ENCODE peak calls at places on chromosomes 1 and 21, in five cellular contexts. T, B, X, H and S are unnamed samples.

GRCh38 chr21:29788752-29789151 is 151.0 kb downstream of the GRIK1 start:
- DNase-seq in T (no peak), B (no peak), H (no peak), X (no peak), S (no peak)

GRCh38 chr1:97017895-97018294 is 296.3 kb downstream of the PTBP2 start:
- DNase-seq in H (peak), X (no peak), T (peak), B (peak), S (peak)

GRCh38 chr1:212647004-212647403 is 38.4 kb downstream of the ATF3 start:
- DNase-seq in B (no peak), X (no peak), T (no peak), H (no peak), S (no peak)

GRCh38 chr1:235781807-235782206 is 84.9 kb downstream of the LYST start:
- DNase-seq in X (peak), T (no peak), H (no peak), B (no peak), S (no peak)

GRCh38 chr1:239717097-239718051 is 331.0 kb downstream of the CHRM3 start:
- DNase-seq in T (no peak), X (no peak), B (no peak), H (no peak), S (no peak)

GRCh38 chr1:175450219-175450618 is 257.6 kb upstream of the KIAA0040 start:
- DNase-seq in T (no peak), B (no peak), H (no peak), X (no peak), S (no peak)

GRCh38 chr1:235069171-235069570 is 59.5 kb downstream of the TOMM20 start:
- DNase-seq in T (no peak), X (no peak), B (no peak), H (no peak), S (no peak)

GRCh38 chr1:109239580-109240068 is 9.7 kb upstream of the CELSR2 start:
- DNase-seq in H (peak), X (peak), B (peak), T (no peak), S (peak)

GRCh38 chr1:226111109-226111864 is 48.8 kb downstream of the H3-3A start:
- DNase-seq in X (no peak), B (no peak), T (no peak), H (no peak), S (no peak)

GRCh38 chr1:93593868-93594602 is 87.6 kb downstream of the BCAR3 start:
- DNase-seq in T (no peak), X (no peak), H (no peak), B (no peak), S (no peak)

GRCh38 chr1:173330149-173330951 is 123.2 kb upstream of the TNFSF4 start:
- DNase-seq in B (no peak), T (no peak), X (peak), H (peak), S (peak)

GRCh38 chr1:12591267-12591938 is 26.6 kb downstream of the DHRS3 start:
- DNase-seq in H (no peak), T (no peak), B (no peak), X (no peak), S (no peak)

GRCh38 chr1:38482080-38482826 is 377.3 kb downstream of the RRAGC start:
- DNase-seq in T (no peak), H (no peak), X (no peak), B (no peak), S (no peak)

GRCh38 chr1:32782086-32782485 is 35.1 kb downstream of the YARS1 start:
- DNase-seq in X (no peak), H (peak), T (no peak), B (no peak), S (no peak)

GRCh38 chr1:67590329-67590728 is 94.7 kb upstream of the GADD45A start:
- DNase-seq in H (no peak), T (no peak), X (peak), B (no peak), S (peak)

GRCh38 chr21:18387994-18388393 is 15.6 kb downstream of the TMPRSS15 start:
- DNase-seq in T (no peak), B (no peak), X (no peak), H (peak), S (no peak)

GRCh38 chr1:231107600-231108326 is 54.1 kb upstream of the TRIM67 start:
- DNase-seq in T (no peak), B (no peak), H (peak), X (no peak), S (no peak)

GRCh38 chr1:65471901-65472332 is 51.4 kb downstream of the LEPR start:
- DNase-seq in H (no peak), T (no peak), B (no peak), X (no peak), S (no peak)

GRCh38 chr1:201023517-201023902 is at the start of gene KIF21B:
- DNase-seq in T (peak), X (no peak), H (peak), B (peak), S (peak)

GRCh38 chr1:159861218-159861617 is 1.2 kb downstream of the VSIG8 start:
- DNase-seq in X (no peak), B (no peak), H (no peak), T (no peak), S (no peak)

GRCh38 chr1:41360074-41361027 is 883 bp upstream of the FOXO6 start:
- DNase-seq in B (peak), H (peak), X (no peak), T (no peak), S (peak)

GRCh38 chr1:2230781-2231666 is 2.9 kb downstream of the SKI start:
- DNase-seq in B (no peak), X (no peak), T (no peak), H (no peak), S (peak)

GRCh38 chr1:155004352-155005075 is 1.9 kb downstream of the ZBTB7B start:
- DNase-seq in H (no peak), T (no peak), B (peak), X (no peak), S (no peak)

GRCh38 chr1:21707086-21707840 is 38.1 kb upstream of the RAP1GAP start:
- DNase-seq in H (no peak), B (no peak), X (peak), T (no peak), S (no peak)

GRCh38 chr1:201229771-201230635 is 39.4 kb downstream of the IGFN1 start:
- DNase-seq in H (peak), X (peak), T (no peak), B (no peak), S (no peak)

GRCh38 chr1:162530318-162530984 is 31.1 kb upstream of the UAP1 start:
- DNase-seq in T (peak), H (peak), X (peak), B (peak), S (no peak)

GRCh38 chr1:233543338-233544255 is 70.3 kb upstream of the KCNK1 start:
- DNase-seq in H (peak), X (peak), T (no peak), B (no peak), S (peak)

GRCh38 chr21:27674037-27674436 is 707.1 kb upstream of the ADAMTS5 start:
- DNase-seq in H (no peak), T (no peak), X (peak), B (no peak), S (peak)

GRCh38 chr1:218754477-218754876 is 409.3 kb downstream of the TGFB2 start:
- DNase-seq in H (no peak), X (no peak), B (no peak), T (no peak), S (no peak)

DNA sequence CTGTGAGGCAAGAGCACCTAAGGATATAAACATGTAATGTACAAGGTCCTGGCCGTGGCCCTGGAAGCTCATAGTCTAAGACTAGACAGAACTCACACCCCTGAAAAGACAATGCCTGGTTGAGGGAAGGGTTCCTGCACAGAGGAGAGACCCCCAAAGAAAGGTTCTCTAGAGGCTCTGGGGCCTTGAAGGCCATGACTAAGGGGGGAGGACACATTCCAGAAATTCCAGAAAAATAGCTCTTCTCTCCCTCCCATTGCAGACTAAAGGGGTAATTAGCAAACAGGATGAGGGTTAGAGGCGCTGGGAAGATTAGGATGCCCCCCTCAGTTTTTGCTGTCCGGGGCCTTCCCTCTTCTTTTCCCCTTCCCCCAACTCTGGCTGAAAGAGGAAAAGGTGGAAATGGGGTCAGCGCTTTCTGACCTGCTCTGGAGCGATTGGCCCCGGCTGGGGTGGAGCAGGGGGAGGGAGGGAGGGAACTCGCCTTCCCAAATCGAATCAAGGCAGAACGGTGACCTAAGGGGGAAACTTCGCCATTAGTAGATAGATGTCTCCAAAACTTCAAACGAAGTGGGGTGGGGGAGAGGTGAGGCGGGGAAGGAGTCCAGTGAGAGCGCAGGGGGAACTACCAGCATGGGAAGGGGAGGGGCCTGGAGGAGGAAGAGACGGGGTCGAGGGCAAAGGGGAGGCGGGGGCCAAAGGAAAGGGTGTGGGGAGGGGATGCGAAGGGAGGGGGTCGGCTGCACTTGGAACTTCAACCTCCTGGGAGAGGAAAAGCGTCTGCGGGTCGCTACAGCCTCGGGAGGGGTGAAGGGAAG is 11.8 kb downstream of the PAX7 start:
- DNase-seq in X (no peak), T (no peak), H (peak), B (peak), S (no peak)
- H3K4ac ChIP-seq in X (no peak), T (no peak), H (no peak), B (no peak), S (no peak)

GRCh38 chr1:9317591-9318331 is 25.1 kb downstream of the SPSB1 start:
- DNase-seq in H (no peak), T (no peak), B (no peak), X (peak), S (peak)

GRCh38 chr1:9319789-9320519 is 27.3 kb downstream of the SPSB1 start:
- DNase-seq in T (no peak), H (peak), X (no peak), B (no peak), S (no peak)

GRCh38 chr1:9320520-9321479 is 28.1 kb downstream of the SPSB1 start:
- DNase-seq in H (peak), X (peak), B (no peak), T (no peak), S (peak)

GRCh38 chr1:9321480-9321849 is 28.8 kb downstream of the SPSB1 start:
- DNase-seq in T (no peak), X (peak), B (no peak), H (peak), S (peak)

GRCh38 chr1:9319208-9319788 is 26.6 kb downstream of the SPSB1 start:
- DNase-seq in T (no peak), B (no peak), H (no peak), X (no peak), S (no peak)
- H3K4ac ChIP-seq in T (no peak), B (no peak), H (no peak), X (no peak), S (no peak)

GRCh38 chr1:151993084-151993733 is 450 bp downstream of the S100A10 start:
- DNase-seq in B (peak), X (no peak), T (no peak), H (peak), S (no peak)
- H3K4ac ChIP-seq in B (no peak), X (peak), T (no peak), H (peak), S (peak)

DNA sequence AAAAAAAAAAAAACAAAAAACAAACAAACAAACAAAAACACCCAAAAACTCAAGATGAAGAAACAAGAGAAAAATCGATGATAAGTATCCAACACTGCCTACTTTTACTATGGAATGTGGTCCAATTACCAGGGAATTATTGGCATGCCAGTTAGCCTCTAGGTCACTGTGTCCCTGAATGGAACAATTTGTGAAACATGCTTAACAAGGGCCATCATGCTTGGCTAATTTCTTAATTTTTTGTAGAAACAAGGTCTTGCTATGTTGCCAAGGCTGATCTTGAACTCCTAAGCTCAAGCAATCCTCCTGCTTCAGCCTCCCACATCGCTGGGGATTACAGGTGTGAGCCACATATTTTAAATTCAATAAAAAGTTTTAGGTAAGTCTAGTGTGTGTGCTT is 23.9 kb downstream of the PLPP3 start:
- DNase-seq in B (no peak), H (no peak), X (no peak), T (no peak), S (no peak)
- H3K4ac ChIP-seq in B (no peak), H (peak), X (no peak), T (no peak), S (no peak)

GRCh38 chr1:23188434-23188884 is 19.8 kb upstream of the LUZP1 start:
- DNase-seq in B (no peak), T (no peak), H (no peak), X (no peak), S (no peak)
- H3K4ac ChIP-seq in B (no peak), T (no peak), H (no peak), X (peak), S (no peak)

GRCh38 chr21:37467082-37467481 is 100.5 kb downstream of the DYRK1A start:
- DNase-seq in X (no peak), H (no peak), T (no peak), B (no peak), S (no peak)
- H3K4ac ChIP-seq in X (no peak), H (no peak), T (no peak), B (no peak), S (no peak)

DNA sequence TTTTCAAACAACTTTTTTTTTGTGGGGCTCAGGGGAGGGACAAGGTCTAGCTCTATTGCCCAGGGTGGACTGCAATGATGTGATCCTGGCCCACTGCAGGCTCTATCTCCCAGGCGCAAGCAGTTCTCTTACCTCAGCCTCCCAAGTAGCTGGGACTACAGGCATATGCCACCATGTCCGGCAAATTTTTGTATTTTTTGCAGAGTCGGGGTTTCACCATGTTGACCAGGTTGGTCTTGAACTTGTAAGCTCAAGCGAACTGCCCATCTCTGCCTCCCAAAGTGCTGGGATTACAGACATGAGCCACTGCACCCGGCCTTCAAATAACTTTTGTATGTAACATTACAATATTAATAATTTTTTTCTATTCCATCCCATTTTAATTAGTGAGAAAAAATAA is 33.0 kb downstream of the RAB3GAP2 start:
- DNase-seq in B (no peak), H (no peak), T (no peak), X (no peak), S (no peak)
- H3K4ac ChIP-seq in B (no peak), H (no peak), T (no peak), X (no peak), S (no peak)